ENCODE peak calls at places on chromosomes 2 and 18, in six cellular contexts. V is A673, K is astrocyte, O is stomach, W is heart left ventricle, T is IMR-90. N is an unnamed sample. For H3K27me3, the result is how much of the 10 kb centered on the place peaks cover.

GRCh38 chr2:149732730-149733290 is 145.2 kb upstream of the MMADHC start:
- DNase-seq in V (peak), K (no peak), T (no peak), O (no peak), W (no peak), N (no peak)

GRCh38 chr18:80210312-80211083 is 36.8 kb downstream of the PARD6G start:
- DNase-seq in V (no peak), O (no peak), W (no peak), K (no peak), T (peak), N (no peak)

GRCh38 chr2:78024991-78025390 is 502.8 kb upstream of the LRRTM4 start:
- DNase-seq in W (no peak), V (no peak), K (no peak), O (no peak), T (no peak), N (no peak)

GRCh38 chr2:45992021-45992745 is 305.0 kb upstream of the EPAS1 start:
- DNase-seq in T (peak), V (no peak), O (peak), K (peak), W (no peak), N (peak)

GRCh38 chr2:195543902-195544894 is 112.8 kb upstream of the SLC39A10 start:
- DNase-seq in O (no peak), T (peak), V (no peak), W (no peak), K (peak), N (no peak)

GRCh38 chr2:215921884-215922283 is 91.5 kb downstream of the MREG start:
- DNase-seq in V (no peak), T (peak), W (no peak), O (peak), K (peak), N (no peak)

GRCh38 chr18:50797147-50797546 is 22.7 kb downstream of the MRO start:
- DNase-seq in K (no peak), T (no peak), W (no peak), V (no peak), O (peak), N (no peak)

GRCh38 chr2:131040661-131041401 is 52.4 kb downstream of the FAM168B start:
- DNase-seq in O (no peak), T (no peak), W (no peak), K (no peak), V (peak), N (no peak)

GRCh38 chr2:237640493-237640998 is 13.2 kb downstream of the LRRFIP1 start:
- DNase-seq in W (no peak), V (no peak), T (no peak), K (no peak), O (no peak), N (no peak)

GRCh38 chr18:36693931-36694661 is 134.7 kb downstream of the TPGS2 start:
- DNase-seq in T (peak), W (no peak), O (no peak), V (no peak), K (no peak), N (peak)

GRCh38 chr2:234136461-234136860 is 86.0 kb downstream of the SPP2 start:
- DNase-seq in V (no peak), T (no peak), W (no peak), K (no peak), O (no peak), N (no peak)

GRCh38 chr2:10408649-10409579 is 39.2 kb downstream of the ODC1 start:
- DNase-seq in V (peak), O (peak), T (peak), K (peak), W (peak), N (peak)

GRCh38 chr2:220482751-220483150 is 855.3 kb downstream of the SLC4A3 start:
- DNase-seq in T (no peak), V (no peak), W (no peak), K (no peak), O (no peak), N (no peak)

GRCh38 chr2:136175466-136175865 is 57.5 kb upstream of the CXCR4 start:
- DNase-seq in T (no peak), W (no peak), K (no peak), V (no peak), O (no peak), N (no peak)

GRCh38 chr18:31612124-31612523 is 20.4 kb downstream of the TTR start:
- DNase-seq in V (no peak), T (no peak), W (no peak), K (peak), O (no peak), N (no peak)

GRCh38 chr18:75551071-75551470 is 123.6 kb upstream of the SMIM21 start:
- DNase-seq in K (no peak), V (peak), O (no peak), W (no peak), T (no peak), N (no peak)

GRCh38 chr18:31040982-31041345 is 1.6 kb downstream of the DSC3 start:
- DNase-seq in K (no peak), T (no peak), O (no peak), V (no peak), W (no peak), N (peak)

GRCh38 chr2:104969564-104969963 is 68.3 kb upstream of the MRPS9 start:
- DNase-seq in V (peak), K (peak), O (no peak), W (no peak), T (no peak), N (no peak)

GRCh38 chr2:37196320-37197195 is at the start of gene CEBPZOS:
- DNase-seq in T (peak), V (peak), K (peak), O (peak), W (peak), N (peak)

GRCh38 chr2:15946983-15947382 is 6.6 kb downstream of the MYCN start:
- DNase-seq in W (no peak), T (no peak), V (no peak), O (no peak), K (no peak), N (no peak)

GRCh38 chr2:120760446-120761135 is 24.9 kb downstream of the GLI2 start:
- DNase-seq in K (no peak), W (no peak), O (no peak), V (no peak), T (peak), N (no peak)

GRCh38 chr2:208570851-208571763 is 164.5 kb downstream of the PTH2R start:
- DNase-seq in W (no peak), V (no peak), K (no peak), T (no peak), O (no peak), N (no peak)

GRCh38 chr2:215536476-215536875 is 100.6 kb upstream of the FN1 start:
- DNase-seq in O (no peak), W (no peak), T (peak), K (no peak), V (peak), N (no peak)

GRCh38 chr2:157444643-157445040 is 753 bp upstream of the CYTIP start:
- DNase-seq in O (no peak), V (no peak), T (no peak), K (no peak), W (no peak), N (no peak)

GRCh38 chr2:230439590-230439989 is 23.6 kb downstream of the SP100 start:
- DNase-seq in T (no peak), O (no peak), V (no peak), W (no peak), K (peak), N (no peak)

GRCh38 chr2:126634273-126634861 is 21.6 kb upstream of the GYPC start:
- DNase-seq in O (no peak), K (no peak), T (peak), W (no peak), V (peak), N (no peak)

DNA sequence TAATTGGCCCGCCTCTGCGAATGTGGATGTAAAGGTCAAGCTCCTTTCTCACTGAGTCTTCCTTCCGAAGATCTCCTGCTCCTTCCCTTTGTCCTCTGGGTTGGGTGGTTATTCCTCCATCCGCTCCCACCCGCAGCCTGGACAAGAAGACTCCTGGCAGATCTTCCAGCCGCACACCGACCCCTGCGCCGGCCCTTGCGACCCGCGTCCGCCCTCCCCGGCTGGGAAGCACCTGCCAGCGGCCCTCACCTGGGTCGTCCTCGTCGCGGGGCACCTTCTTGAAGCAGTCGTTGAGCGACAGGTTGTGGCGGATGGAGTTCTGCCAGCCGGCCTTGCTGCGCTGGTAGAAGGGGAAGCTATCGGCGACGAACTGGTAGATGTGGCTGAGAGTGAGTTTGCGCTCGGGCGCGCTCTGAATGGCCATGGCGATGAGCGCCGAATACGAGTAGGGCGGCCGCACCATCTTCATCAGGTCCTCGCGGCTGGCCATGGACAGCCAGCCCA is 794 bp downstream of the FOXI3 start:
- DNase-seq in O (no peak), T (no peak), K (no peak), V (no peak), W (no peak), N (peak)
- H3K27me3 ChIP-seq in O (half or more), T (under half), K (under half), V (half or more), W (under half), N (under half)

GRCh38 chr2:168910330-168910729 is 9.2 kb downstream of the G6PC2 start:
- DNase-seq in V (peak), T (no peak), O (no peak), W (no peak), K (no peak), N (no peak)
- H3K27me3 ChIP-seq in V (under half), T (under half), O (under half), W (under half), K (under half), N (under half)

GRCh38 chr2:218881744-218882462 is 1.3 kb downstream of the WNT10A start:
- DNase-seq in W (no peak), T (no peak), O (no peak), K (no peak), V (no peak), N (no peak)
- H3K27me3 ChIP-seq in W (under half), T (half or more), O (half or more), K (half or more), V (under half), N (under half)

DNA sequence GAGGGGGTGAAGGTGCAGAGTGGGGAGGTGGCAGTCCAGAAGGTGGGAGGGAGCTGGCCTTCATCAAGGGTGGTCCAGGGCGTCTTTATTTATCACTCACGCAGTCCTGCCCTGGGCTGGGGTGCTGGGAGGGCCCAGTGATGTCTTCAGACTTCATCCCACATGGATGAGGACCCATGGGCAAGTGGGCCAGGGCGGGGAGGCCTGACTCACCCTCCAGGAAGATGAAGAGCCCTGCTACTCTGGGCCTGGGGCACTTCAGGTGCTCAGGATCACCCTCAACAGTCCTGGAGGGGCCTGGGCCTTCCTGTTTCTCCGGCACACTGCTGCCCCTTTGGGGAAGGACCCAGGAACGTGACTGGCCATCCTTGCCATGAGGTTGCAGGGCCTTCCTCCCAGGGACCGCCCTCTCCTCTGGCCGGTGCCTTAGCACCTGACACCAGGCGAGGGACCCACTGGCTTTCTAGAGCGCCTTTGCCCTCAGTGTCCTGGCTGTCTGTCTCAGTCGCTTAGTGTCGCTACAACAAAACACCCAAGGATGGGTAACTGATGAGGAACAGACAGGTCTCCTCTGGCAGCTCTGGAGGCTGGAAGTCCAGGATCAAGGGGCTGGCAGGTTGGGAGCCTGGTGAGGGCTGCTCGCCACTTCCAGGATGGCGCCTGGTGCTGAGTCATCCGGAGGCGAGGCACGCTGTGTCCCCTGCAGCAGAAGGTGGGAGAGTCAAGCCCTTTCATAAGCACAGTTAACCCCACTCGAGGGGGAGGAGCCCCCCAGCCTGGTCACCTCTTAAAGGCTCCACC is 57.8 kb upstream of the HS6ST1 start:
- DNase-seq in T (no peak), O (peak), K (no peak), W (no peak), V (no peak), N (no peak)
- H3K27me3 ChIP-seq in T (under half), O (under half), K (under half), W (under half), V (under half), N (under half)

GRCh38 chr2:239003933-239004636 is 156.2 kb downstream of the TWIST2 start:
- DNase-seq in W (no peak), T (no peak), O (no peak), V (no peak), K (no peak), N (no peak)

GRCh38 chr2:239005586-239005985 is 157.7 kb downstream of the TWIST2 start:
- DNase-seq in O (no peak), W (no peak), K (no peak), V (no peak), T (no peak), N (no peak)

GRCh38 chr2:239009001-239009961 is 161.4 kb downstream of the TWIST2 start:
- DNase-seq in T (no peak), V (no peak), O (peak), W (no peak), K (no peak), N (no peak)

GRCh38 chr2:239008004-239008403 is 160.1 kb downstream of the TWIST2 start:
- DNase-seq in K (no peak), T (no peak), W (no peak), V (no peak), O (peak), N (no peak)

GRCh38 chr2:239006886-239007285 is 159.0 kb downstream of the TWIST2 start:
- DNase-seq in T (peak), V (no peak), O (peak), K (no peak), W (no peak), N (peak)
- H3K27me3 ChIP-seq in T (under half), V (under half), O (under half), K (under half), W (under half), N (under half)